ENCODE peak calls at places on chromosomes 6 and 20, in ten cellular contexts. F is neuronal stem cell; G is mammary epithelial cell; X is cardiac fibroblast; P is neural progenitor cell; N is ovary; H is GF-D8; C is T-helper 2 cell; B is fibroblast of the aortic adventitia; Z is CD8-positive, alpha-beta memory T cell. T is an unnamed sample.

GRCh38 chr6:149459761-149460160 is 25.1 kb downstream of the ZC3H12D start:
- DNase-seq in F (no peak), G (no peak), X (no peak), P (no peak), N (no peak), H (no peak), C (no peak), B (no peak), Z (no peak), T (no peak)

GRCh38 chr6:168791916-168792315 is 350.9 kb downstream of the SMOC2 start:
- DNase-seq in F (no peak), G (no peak), X (no peak), P (no peak), N (no peak), H (no peak), C (no peak), B (no peak), Z (no peak), T (no peak)

GRCh38 chr6:41672016-41672415 is 33.7 kb downstream of the MDFI start:
- DNase-seq in F (no peak), G (no peak), X (no peak), P (no peak), N (no peak), H (no peak), C (no peak), B (no peak), Z (no peak), T (no peak)

GRCh38 chr6:69866351-69867074 is at the start of gene COL19A1:
- DNase-seq in F (peak; percentile 32), G (no peak), X (peak; percentile 2), P (peak; percentile 56), N (no peak), H (no peak), C (no peak), B (peak; percentile 4), Z (peak; percentile 28), T (peak; percentile 10)

GRCh38 chr6:34275128-34275804 is 26.5 kb upstream of the SMIM29 start:
- DNase-seq in F (no peak), G (no peak), X (no peak), P (no peak), N (no peak), H (no peak), C (no peak), B (no peak), Z (no peak), T (no peak)

GRCh38 chr6:138555294-138555988 is 56.1 kb upstream of the NHSL1 start:
- DNase-seq in F (peak; percentile 71), G (peak; percentile 35), X (no peak), P (peak; percentile 44), N (no peak), H (no peak), C (no peak), B (peak; percentile 24), Z (no peak), T (no peak)

GRCh38 chr20:23658989-23659609 is 21.3 kb upstream of the CST3 start:
- DNase-seq in F (no peak), G (no peak), X (no peak), P (no peak), N (no peak), H (no peak), C (no peak), B (no peak), Z (no peak), T (no peak)

GRCh38 chr20:10721112-10721896 is 47.5 kb upstream of the JAG1 start:
- DNase-seq in F (no peak), G (no peak), X (no peak), P (no peak), N (no peak), H (no peak), C (no peak), B (no peak), Z (no peak), T (no peak)

GRCh38 chr20:63134201-63134612 is 81.7 kb downstream of the YTHDF1 start:
- DNase-seq in F (no peak), G (no peak), X (no peak), P (peak; percentile 33), N (no peak), H (no peak), C (no peak), B (no peak), Z (no peak), T (no peak)

GRCh38 chr20:58650181-58650775 is 805 bp upstream of the STX16 start:
- DNase-seq in F (peak; percentile 40), G (no peak), X (no peak), P (peak; percentile 55), N (peak; percentile 58), H (no peak), C (peak; percentile 23), B (peak; percentile 30), Z (peak; percentile 57), T (peak; percentile 39)

GRCh38 chr6:162727347-162728176 is at the start of the genes PACRG and PRKN:
- DNase-seq in F (peak; percentile 99), G (peak; percentile 97), X (peak; percentile 99), P (peak; percentile 100), N (peak; percentile 99), H (peak; percentile 3), C (peak; percentile 94), B (peak; percentile 92), Z (peak; percentile 99), T (peak; percentile 90)

GRCh38 chr6:129317931-129318820 is 391.8 kb downstream of the ARHGAP18 start:
- DNase-seq in F (peak; percentile 24), G (peak; percentile 16), X (peak; percentile 75), P (peak; percentile 53), N (no peak), H (no peak), C (no peak), B (peak; percentile 75), Z (no peak), T (no peak)

GRCh38 chr6:161226005-161226964 is 47.6 kb downstream of the AGPAT4 start:
- DNase-seq in F (no peak), G (no peak), X (no peak), P (no peak), N (peak; percentile 31), H (no peak), C (no peak), B (no peak), Z (peak; percentile 4), T (peak; percentile 17)

GRCh38 chr6:44649365-44650025 is 262.0 kb downstream of the CDC5L start:
- DNase-seq in F (no peak), G (peak; percentile 48), X (peak; percentile 73), P (no peak), N (no peak), H (no peak), C (no peak), B (peak; percentile 86), Z (no peak), T (no peak)

GRCh38 chr20:32621914-32622584 is 36.9 kb upstream of the NOL4L start:
- DNase-seq in F (no peak), G (no peak), X (no peak), P (no peak), N (no peak), H (no peak), C (no peak), B (no peak), Z (no peak), T (no peak)

GRCh38 chr6:138468320-138469015 is 30.8 kb downstream of the NHSL1 start:
- DNase-seq in F (no peak), G (peak; percentile 79), X (peak; percentile 14), P (no peak), N (no peak), H (no peak), C (no peak), B (peak; percentile 23), Z (no peak), T (no peak)

GRCh38 chr6:124203812-124204167 is 400.1 kb downstream of the NKAIN2 start:
- DNase-seq in F (no peak), G (peak; percentile 76), X (peak; percentile 21), P (no peak), N (no peak), H (no peak), C (no peak), B (no peak), Z (no peak), T (no peak)

GRCh38 chr6:106547961-106548453 is 81.3 kb downstream of the RTN4IP1 start:
- DNase-seq in F (no peak), G (peak; percentile 94), X (peak; percentile 78), P (no peak), N (peak; percentile 36), H (no peak), C (peak; percentile 19), B (peak; percentile 81), Z (no peak), T (no peak)

GRCh38 chr6:34243901-34244884 is 4.6 kb downstream of the SMIM29 start:
- DNase-seq in F (no peak), G (peak; percentile 91), X (peak; percentile 86), P (no peak), N (peak; percentile 67), H (no peak), C (no peak), B (peak; percentile 87), Z (no peak), T (no peak)

GRCh38 chr6:63475707-63476106 is 96.6 kb upstream of the LOC128125822 start:
- DNase-seq in F (no peak), G (no peak), X (no peak), P (no peak), N (no peak), H (no peak), C (no peak), B (no peak), Z (no peak), T (no peak)

GRCh38 chr20:48877299-48877698 is 44.2 kb upstream of the ARFGEF2 start:
- DNase-seq in F (no peak), G (peak; percentile 35), X (no peak), P (no peak), N (no peak), H (no peak), C (no peak), B (no peak), Z (peak; percentile 19), T (peak; percentile 52)

GRCh38 chr6:22049002-22049401 is 247.8 kb downstream of the PRL start:
- DNase-seq in F (no peak), G (no peak), X (no peak), P (no peak), N (no peak), H (no peak), C (no peak), B (no peak), Z (no peak), T (no peak)

GRCh38 chr6:33746036-33746600 is 587 bp downstream of the IP6K3 start:
- DNase-seq in F (no peak), G (peak; percentile 20), X (peak; percentile 57), P (peak; percentile 57), N (no peak), H (no peak), C (no peak), B (no peak), Z (no peak), T (no peak)

GRCh38 chr6:52183131-52183530 is 3.0 kb upstream of the IL17A start:
- DNase-seq in F (no peak), G (no peak), X (no peak), P (peak; percentile 23), N (no peak), H (no peak), C (no peak), B (no peak), Z (no peak), T (no peak)

GRCh38 chr20:22374066-22374465 is 210.3 kb downstream of the FOXA2 start:
- DNase-seq in F (no peak), G (peak; percentile 56), X (no peak), P (no peak), N (no peak), H (no peak), C (no peak), B (no peak), Z (no peak), T (no peak)

GRCh38 chr20:43386878-43387277 is 70.8 kb upstream of the SRSF6 start:
- DNase-seq in F (no peak), G (no peak), X (no peak), P (no peak), N (no peak), H (peak; percentile 3), C (no peak), B (no peak), Z (no peak), T (no peak)

GRCh38 chr20:50061151-50062005 is 51.6 kb downstream of the UBE2V1 start:
- DNase-seq in F (no peak), G (no peak), X (no peak), P (no peak), N (no peak), H (no peak), C (no peak), B (no peak), Z (no peak), T (no peak)

GRCh38 chr6:95572098-95572497 is 5.2 kb upstream of the MANEA start:
- DNase-seq in F (no peak), G (peak; percentile 34), X (no peak), P (no peak), N (no peak), H (peak; percentile 73), C (no peak), B (no peak), Z (no peak), T (peak; percentile 52)

T was measured in T-helper 1 cell.